ENCODE peak calls at places on chromosomes 13 and 19, in nine cellular contexts. Z is left ventricle myocardium inferior; N is effector memory CD4-positive, alpha-beta T cell; R is CD8-positive, alpha-beta T cell; C is A673; G is osteoblast; W is right cardiac atrium; X is AG04450; V is A549. A is an unnamed sample.

GRCh38 chr19:18479964-18480723 is 41.7 kb downstream of the ELL start:
- DNase-seq in Z (peak), N (no peak), R (no peak), C (no peak), G (peak), W (peak), X (no peak), V (no peak), A (no peak)

GRCh38 chr13:44088911-44089851 is 209.5 kb downstream of the LACC1 start:
- DNase-seq in Z (no peak), N (no peak), R (no peak), C (no peak), G (no peak), W (no peak), X (no peak), V (no peak), A (no peak)

GRCh38 chr19:33427801-33428626 is 54.5 kb downstream of the CEBPG start:
- DNase-seq in Z (peak), N (no peak), R (no peak), C (no peak), G (peak), W (peak), X (no peak), V (no peak), A (no peak)

GRCh38 chr13:72638059-72638815 is 89.2 kb downstream of the MZT1 start:
- DNase-seq in Z (no peak), N (no peak), R (no peak), C (no peak), G (no peak), W (no peak), X (no peak), V (no peak), A (no peak)

GRCh38 chr13:102091231-102091630 is 310.6 kb downstream of the FGF14 start:
- DNase-seq in Z (no peak), N (no peak), R (no peak), C (peak), G (no peak), W (no peak), X (no peak), V (no peak), A (peak)

GRCh38 chr13:112587767-112588489 is at the start of gene TUBGCP3:
- DNase-seq in Z (peak), N (peak), R (peak), C (peak), G (peak), W (peak), X (peak), V (peak), A (peak)

GRCh38 chr13:110109910-110110309 is 197.0 kb downstream of the COL4A1 start:
- DNase-seq in Z (peak), N (no peak), R (no peak), C (no peak), G (peak), W (peak), X (peak), V (no peak), A (no peak)

GRCh38 chr13:104779311-104779710 is 1713.1 kb upstream of the SLC10A2 start:
- DNase-seq in Z (no peak), N (no peak), R (no peak), C (no peak), G (no peak), W (no peak), X (peak), V (no peak), A (no peak)

GRCh38 chr19:49106648-49107135 is 7.5 kb upstream of the LIN7B start:
- DNase-seq in Z (peak), N (peak), R (peak), C (peak), G (peak), W (no peak), X (no peak), V (peak), A (peak)

GRCh38 chr13:85541476-85541875 is 257.7 kb downstream of the SLITRK6 start:
- DNase-seq in Z (no peak), N (no peak), R (no peak), C (no peak), G (no peak), W (no peak), X (no peak), V (no peak), A (no peak)

GRCh38 chr19:1840541-1841115 is 7.7 kb downstream of the REXO1 start:
- DNase-seq in Z (peak), N (no peak), R (no peak), C (no peak), G (no peak), W (peak), X (no peak), V (no peak), A (no peak)

GRCh38 chr19:41993612-41994483 is at the start of gene ATP1A3:
- DNase-seq in Z (peak), N (peak), R (peak), C (peak), G (peak), W (peak), X (no peak), V (peak), A (peak)

GRCh38 chr13:74867460-74867859 is 614.5 kb downstream of the TBC1D4 start:
- DNase-seq in Z (no peak), N (no peak), R (no peak), C (no peak), G (no peak), W (no peak), X (no peak), V (no peak), A (no peak)

GRCh38 chr19:3543150-3544053 is 4.4 kb downstream of the TEKTIP1 start:
- DNase-seq in Z (no peak), N (no peak), R (no peak), C (no peak), G (peak), W (peak), X (no peak), V (no peak), A (no peak)

GRCh38 chr19:30096596-30097370 is 154.7 kb downstream of the URI1 start:
- DNase-seq in Z (no peak), N (no peak), R (no peak), C (no peak), G (peak), W (no peak), X (no peak), V (no peak), A (no peak)

DNA sequence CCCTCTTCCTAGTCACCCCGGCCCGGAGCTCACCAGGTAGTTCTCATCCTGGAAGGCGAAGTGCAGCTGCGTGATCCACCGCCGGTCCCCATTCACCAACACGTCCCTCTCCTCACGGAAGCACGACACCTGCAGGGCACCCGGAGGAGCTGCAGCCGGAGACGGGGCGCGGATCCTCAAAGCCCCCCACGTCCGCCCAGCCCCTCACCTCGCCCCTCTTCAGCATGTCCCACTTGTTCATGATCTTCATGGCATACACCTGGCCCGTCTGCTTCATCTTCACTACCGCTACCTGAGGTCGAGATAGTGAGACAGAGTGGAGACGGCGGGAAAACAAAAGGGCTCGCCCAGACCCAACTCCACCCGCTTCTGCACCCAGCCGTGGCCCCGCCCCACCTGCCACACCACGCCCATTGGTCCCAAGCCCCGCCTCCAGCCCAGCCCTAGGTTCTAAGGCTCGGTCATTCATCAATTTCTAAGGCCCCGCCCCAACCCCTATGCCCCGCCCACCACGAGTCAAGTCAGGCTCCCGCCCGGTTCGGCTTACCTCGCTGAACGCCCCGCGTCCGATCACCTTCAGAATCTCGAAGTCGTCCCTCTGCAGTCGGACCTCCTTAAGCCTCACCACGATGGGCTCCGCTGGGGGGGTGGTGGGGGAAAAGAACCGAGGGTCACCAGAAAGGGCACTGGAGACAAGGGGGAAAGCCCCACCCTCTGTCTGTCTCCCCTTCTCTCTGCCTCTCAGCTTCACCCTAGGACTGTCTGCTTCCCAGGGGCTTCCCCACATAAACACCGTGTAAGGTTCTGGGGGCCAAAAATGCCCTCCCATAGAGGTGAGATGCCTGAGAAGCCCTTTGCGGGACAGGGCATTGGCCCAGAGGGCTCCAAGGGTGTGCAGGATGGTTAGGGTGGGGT is 2.8 kb downstream of the DMPK start:
- DNase-seq in Z (peak), N (peak), R (peak), C (peak), G (peak), W (peak), X (no peak), V (peak), A (peak)
- H3K27ac ChIP-seq in Z (peak), N (no peak), R (no peak), C (no peak), G (no peak), W (no peak), X (no peak), V (peak), A (no peak)

GRCh38 chr13:20053016-20053415 is 94.5 kb downstream of the ZMYM2 start:
- DNase-seq in Z (no peak), N (no peak), R (no peak), C (no peak), G (peak), W (peak), X (no peak), V (no peak), A (no peak)
- H3K27ac ChIP-seq in Z (peak), N (no peak), R (no peak), C (no peak), G (no peak), W (no peak), X (no peak), V (no peak), A (no peak)

GRCh38 chr13:39452412-39452811 is 150.6 kb downstream of the LHFPL6 start:
- DNase-seq in Z (no peak), N (no peak), R (no peak), C (peak), G (no peak), W (no peak), X (no peak), V (no peak), A (no peak)
- H3K27ac ChIP-seq in Z (peak), N (no peak), R (no peak), C (peak), G (no peak), W (peak), X (no peak), V (no peak), A (no peak)

GRCh38 chr19:50419580-50420035 is 870 bp downstream of the SPIB start:
- DNase-seq in Z (no peak), N (no peak), R (no peak), C (no peak), G (no peak), W (no peak), X (no peak), V (no peak), A (peak)

GRCh38 chr19:50419022-50419579 is 363 bp downstream of the SPIB start:
- DNase-seq in Z (no peak), N (no peak), R (no peak), C (no peak), G (no peak), W (no peak), X (no peak), V (no peak), A (peak)

GRCh38 chr19:50420808-50421207 is 2.1 kb downstream of the SPIB start:
- DNase-seq in Z (no peak), N (no peak), R (no peak), C (no peak), G (no peak), W (no peak), X (no peak), V (no peak), A (no peak)

GRCh38 chr19:50418186-50419021 is at the start of gene SPIB:
- DNase-seq in Z (no peak), N (no peak), R (no peak), C (no peak), G (no peak), W (no peak), X (no peak), V (no peak), A (peak)

GRCh38 chr19:50420127-50420526 is 1.4 kb downstream of the SPIB start:
- DNase-seq in Z (no peak), N (no peak), R (no peak), C (no peak), G (no peak), W (no peak), X (no peak), V (no peak), A (no peak)
- H3K27ac ChIP-seq in Z (no peak), N (no peak), R (no peak), C (no peak), G (no peak), W (no peak), X (no peak), V (no peak), A (peak)

DNA sequence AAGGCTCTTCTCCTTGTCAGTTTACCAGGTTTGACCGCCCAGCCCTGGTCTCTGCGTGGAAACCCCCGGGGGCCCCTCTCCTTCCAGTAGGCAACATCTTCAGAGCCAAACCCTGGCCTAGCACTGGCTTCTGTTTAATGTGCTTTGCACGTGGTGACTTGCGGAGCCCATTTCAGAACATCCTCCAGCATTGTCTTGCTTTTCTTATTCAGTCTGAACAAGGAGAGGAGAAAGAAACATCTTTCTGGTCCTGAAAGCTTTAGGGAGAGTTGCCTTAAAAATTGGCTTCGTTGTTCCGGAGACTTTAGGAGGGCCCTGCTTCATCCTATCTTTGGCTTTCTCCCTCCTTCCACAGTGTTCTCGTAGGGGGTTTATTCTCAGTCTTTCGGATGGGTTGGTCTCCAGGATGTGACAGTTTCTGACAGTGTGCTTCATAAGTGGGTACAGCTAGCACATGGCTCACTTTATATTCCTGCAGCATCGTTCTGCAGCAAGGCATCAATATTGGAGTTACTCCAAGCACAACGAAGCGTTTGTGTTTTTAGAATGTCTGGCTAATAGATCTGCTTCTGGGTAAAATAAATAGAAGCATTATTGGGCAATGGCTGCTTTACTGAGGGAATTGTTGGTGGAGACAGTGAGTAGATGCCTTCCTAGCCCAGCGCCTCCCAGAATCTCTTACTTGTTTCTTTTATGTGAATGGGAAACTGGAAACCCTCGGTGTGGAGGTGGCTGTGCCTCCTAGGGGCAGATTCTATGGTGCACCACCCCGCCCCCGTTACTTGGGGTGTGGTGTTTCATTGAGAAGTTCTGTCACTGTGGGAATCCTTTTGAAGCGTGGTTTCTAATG is 1.8 kb downstream of the FARP1 start:
- DNase-seq in Z (no peak), N (no peak), R (no peak), C (peak), G (peak), W (no peak), X (peak), V (no peak), A (no peak)
- H3K27ac ChIP-seq in Z (peak), N (no peak), R (no peak), C (peak), G (peak), W (no peak), X (peak), V (peak), A (no peak)